ENCODE peak calls at places on chromosomes 2 and 18, in six cellular contexts. E is fibroblast of the aortic adventitia, D is tibial artery, X is stomach, G is fibroblast of lung, S is AG04449. Y is an unnamed sample.

GRCh38 chr2:113012436-113013335 is 7.4 kb downstream of the IL36A start:
- DNase-seq in X (no peak), S (no peak), E (peak), D (no peak), G (peak), Y (peak)

GRCh38 chr2:182186132-182186735 is 200.6 kb downstream of the PPP1R1C start:
- DNase-seq in D (no peak), G (peak), E (peak), X (no peak), S (no peak), Y (peak)

GRCh38 chr18:54303408-54303807 is 34.1 kb downstream of the POLI start:
- DNase-seq in G (no peak), E (no peak), D (no peak), X (no peak), S (no peak), Y (no peak)

GRCh38 chr2:228257379-228257778 is 75.9 kb upstream of the SPHKAP start:
- DNase-seq in E (no peak), G (no peak), S (no peak), X (no peak), D (no peak), Y (no peak)

GRCh38 chr2:240919161-240919781 is 13.1 kb downstream of the CROCC2 start:
- DNase-seq in X (peak), E (no peak), S (no peak), D (peak), G (no peak), Y (no peak)

GRCh38 chr2:74233648-74234047 is 35.2 kb downstream of the MTHFD2 start:
- DNase-seq in D (no peak), X (peak), S (no peak), G (no peak), E (no peak), Y (no peak)

GRCh38 chr2:60470340-60470739 is 83.1 kb downstream of the BCL11A start:
- DNase-seq in S (no peak), E (no peak), D (no peak), X (no peak), G (no peak), Y (no peak)

GRCh38 chr2:60294901-60295590 is 258.4 kb downstream of the BCL11A start:
- DNase-seq in X (no peak), D (no peak), S (no peak), E (no peak), G (no peak), Y (no peak)

GRCh38 chr2:100197643-100198153 is 55.3 kb upstream of the AFF3 start:
- DNase-seq in E (peak), G (peak), D (peak), X (peak), S (peak), Y (peak)

GRCh38 chr2:72415256-72415655 is 267.6 kb upstream of the CYP26B1 start:
- DNase-seq in X (no peak), E (peak), G (peak), D (no peak), S (no peak), Y (no peak)

GRCh38 chr2:100416939-100417744 is at the start of gene CHST10:
- DNase-seq in D (no peak), X (peak), G (peak), S (no peak), E (peak), Y (peak)

GRCh38 chr2:66885775-66886402 is 451.0 kb downstream of the MEIS1 start:
- DNase-seq in E (peak), X (no peak), D (no peak), S (no peak), G (peak), Y (no peak)

GRCh38 chr2:23720705-23721453 is 206.0 kb downstream of the ATAD2B start:
- DNase-seq in G (no peak), S (no peak), D (no peak), E (no peak), X (no peak), Y (no peak)

GRCh38 chr2:206231669-206232286 is 42.7 kb upstream of the ZDBF2 start:
- DNase-seq in G (no peak), S (no peak), E (no peak), D (no peak), X (no peak), Y (no peak)

GRCh38 chr18:22640281-22640842 is 222.6 kb upstream of the CTAGE1 start:
- DNase-seq in X (no peak), D (no peak), E (no peak), S (no peak), G (no peak), Y (no peak)

GRCh38 chr2:45315881-45316280 is 295.2 kb downstream of the SRBD1 start:
- DNase-seq in D (no peak), S (peak), X (no peak), G (peak), E (peak), Y (peak)

GRCh38 chr2:101690547-101691182 is 6.8 kb upstream of the MAP4K4 start:
- DNase-seq in G (no peak), D (no peak), E (no peak), S (no peak), X (no peak), Y (no peak)

GRCh38 chr18:72830109-72830508 is 37.7 kb downstream of the NETO1 start:
- DNase-seq in X (no peak), S (no peak), E (no peak), D (no peak), G (peak), Y (peak)

GRCh38 chr2:56209701-56210100 is 25.9 kb downstream of the CCDC85A start:
- DNase-seq in D (no peak), S (no peak), G (peak), E (no peak), X (no peak), Y (no peak)

GRCh38 chr2:84807063-84807485 is 73.8 kb downstream of the TRABD2A start:
- DNase-seq in E (peak), X (peak), S (peak), D (peak), G (peak), Y (peak)

GRCh38 chr2:190791347-190791982 is 89.2 kb upstream of the GLS start:
- DNase-seq in E (peak), S (peak), D (peak), X (no peak), G (peak), Y (peak)

DNA sequence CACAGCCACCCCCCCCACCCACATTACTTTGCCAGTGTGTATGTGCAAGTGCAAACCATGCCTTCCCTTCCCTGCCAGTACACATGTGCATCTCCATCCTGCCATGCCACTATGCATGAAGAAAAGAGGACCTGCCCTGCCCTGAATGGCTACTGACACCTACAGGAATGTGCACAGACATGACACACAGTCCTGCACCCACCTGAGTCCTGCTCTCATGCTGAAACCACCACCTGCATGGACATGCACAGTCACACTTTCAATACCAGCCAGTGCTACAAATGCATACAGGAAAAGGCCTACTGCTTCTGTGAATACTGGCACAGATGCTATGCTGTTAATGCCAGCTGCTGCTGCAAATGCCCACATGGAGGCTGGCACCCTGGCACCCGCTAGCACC is 334.4 kb upstream of the DLGAP1 start:
- DNase-seq in S (no peak), E (no peak), D (no peak), G (no peak), X (no peak), Y (no peak)
- TF ChIP-seq CTCF in S (no peak), E (no peak), D (no peak), G (no peak), X (no peak), Y (no peak)

GRCh38 chr18:13376298-13376840 is 157.8 kb downstream of the LDLRAD4 start:
- DNase-seq in S (no peak), E (no peak), G (peak), X (no peak), D (no peak), Y (no peak)
- H3K4me3 ChIP-seq in S (no peak), E (no peak), G (no peak), X (no peak), D (no peak), Y (no peak)

GRCh38 chr2:172783091-172783898 is 47.6 kb downstream of the RAPGEF4 start:
- DNase-seq in X (no peak), G (peak), D (no peak), E (peak), S (peak), Y (peak)
- TF ChIP-seq CTCF in X (no peak), G (no peak), D (no peak), E (peak), S (peak), Y (peak)

GRCh38 chr2:50126077-50126476 is 905.9 kb downstream of the NRXN1 start:
- DNase-seq in G (no peak), D (no peak), S (no peak), X (no peak), E (no peak), Y (no peak)
- H3K4me3 ChIP-seq in G (no peak), D (no peak), S (no peak), X (no peak), E (no peak), Y (no peak)

DNA sequence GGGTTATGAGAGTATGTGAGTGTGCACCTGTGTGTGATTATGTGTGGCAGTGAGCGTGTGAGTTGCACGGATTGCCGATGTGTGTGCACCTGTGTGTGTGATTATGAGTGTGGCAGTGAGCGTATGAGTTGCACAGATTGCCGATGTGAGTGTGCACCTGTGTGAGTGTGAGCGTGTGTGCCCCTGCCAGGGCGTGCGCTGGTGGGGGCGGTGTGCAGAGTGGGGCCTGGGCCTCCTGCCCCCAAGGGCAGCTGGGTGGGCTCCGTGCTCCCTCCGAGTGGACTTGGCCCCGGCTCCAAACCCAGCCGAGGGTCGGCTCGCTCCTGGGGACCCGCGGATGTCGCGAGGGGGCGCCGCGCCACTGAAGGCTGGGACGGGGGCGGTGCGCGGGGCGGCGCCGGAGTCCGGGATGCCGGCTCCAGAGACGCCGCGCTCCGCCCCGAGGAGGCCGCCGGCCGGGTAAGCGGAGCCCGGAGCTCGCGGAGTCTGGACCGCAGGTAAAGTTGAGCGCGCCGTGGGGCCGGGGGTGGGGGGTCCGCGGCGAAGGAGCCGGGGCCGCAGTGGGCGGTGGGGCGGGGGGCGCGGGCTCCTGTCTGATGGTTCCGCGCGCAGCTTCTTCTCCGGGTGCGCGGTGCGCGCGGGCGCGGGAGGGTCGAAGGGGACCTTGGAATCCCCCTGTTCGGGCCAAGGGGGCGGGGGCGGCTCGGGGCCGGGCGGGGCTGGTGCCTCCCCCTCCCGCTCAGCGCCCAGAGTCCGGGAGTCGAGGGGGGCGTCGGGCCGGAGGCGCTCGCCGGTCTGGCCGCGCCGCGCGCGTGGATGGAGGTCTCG is at the start of gene KCNG2:
- DNase-seq in X (no peak), G (peak), E (no peak), D (no peak), S (no peak), Y (peak)
- TF ChIP-seq CTCF in X (no peak), G (no peak), E (no peak), D (no peak), S (no peak), Y (no peak)

GRCh38 chr18:21363411-21363810 is 121.4 kb downstream of the GREB1L start:
- DNase-seq in D (no peak), X (no peak), E (no peak), G (no peak), S (no peak), Y (no peak)

GRCh38 chr18:21361297-21361880 is 119.4 kb downstream of the GREB1L start:
- DNase-seq in G (no peak), X (no peak), S (no peak), D (no peak), E (no peak), Y (no peak)

GRCh38 chr18:21366896-21367295 is 124.9 kb downstream of the GREB1L start:
- DNase-seq in G (no peak), X (no peak), E (no peak), S (no peak), D (no peak), Y (no peak)

GRCh38 chr18:21362921-21363320 is 120.9 kb downstream of the GREB1L start:
- DNase-seq in E (no peak), S (no peak), X (no peak), G (peak), D (no peak), Y (no peak)

GRCh38 chr18:21364471-21364870 is 122.4 kb downstream of the GREB1L start:
- DNase-seq in X (no peak), E (no peak), G (no peak), S (no peak), D (no peak), Y (no peak)
- H3K4me3 ChIP-seq in X (no peak), E (no peak), G (no peak), S (no peak), D (no peak), Y (no peak)

DNA sequence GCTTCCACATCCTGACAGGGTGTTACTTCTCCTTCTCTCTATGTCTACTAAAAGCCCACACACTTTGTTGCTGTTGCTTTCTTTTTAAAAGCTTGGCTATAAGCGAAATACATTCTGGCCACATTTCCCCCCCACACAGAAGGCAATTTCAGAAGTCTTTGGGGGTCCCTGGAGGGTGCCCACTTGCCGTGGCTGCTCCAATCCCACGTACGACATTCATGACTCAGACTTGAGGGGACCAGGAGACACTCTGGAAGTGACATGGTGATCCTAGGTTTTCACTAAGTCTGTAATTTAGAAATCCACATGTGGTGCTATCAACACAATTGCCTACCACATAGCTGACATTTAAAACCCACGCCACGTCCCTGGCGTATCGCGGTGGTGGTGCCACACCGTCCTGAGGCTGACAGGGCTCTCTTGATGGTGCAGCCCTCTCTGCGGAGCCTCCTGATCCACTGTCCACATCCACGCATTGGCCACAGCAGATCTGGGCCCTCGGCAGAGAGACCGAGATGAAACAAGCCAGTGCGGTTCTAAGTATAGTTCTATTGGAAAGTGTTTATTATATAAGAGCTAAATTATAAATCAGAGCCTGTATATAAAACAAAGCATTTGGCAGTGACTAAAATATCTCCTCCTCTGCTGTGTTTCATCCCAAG is 42.4 kb downstream of the CYP27C1 start:
- DNase-seq in S (no peak), G (no peak), X (peak), D (no peak), E (no peak), Y (no peak)
- TF ChIP-seq CTCF in S (no peak), G (no peak), X (no peak), D (no peak), E (no peak), Y (no peak)

GRCh38 chr2:231361701-231362588 is 33.6 kb upstream of the B3GNT7 start:
- DNase-seq in G (no peak), X (no peak), E (no peak), S (no peak), D (no peak), Y (no peak)
- H3K4me3 ChIP-seq in G (no peak), X (no peak), E (no peak), S (no peak), D (no peak), Y (no peak)

DNA sequence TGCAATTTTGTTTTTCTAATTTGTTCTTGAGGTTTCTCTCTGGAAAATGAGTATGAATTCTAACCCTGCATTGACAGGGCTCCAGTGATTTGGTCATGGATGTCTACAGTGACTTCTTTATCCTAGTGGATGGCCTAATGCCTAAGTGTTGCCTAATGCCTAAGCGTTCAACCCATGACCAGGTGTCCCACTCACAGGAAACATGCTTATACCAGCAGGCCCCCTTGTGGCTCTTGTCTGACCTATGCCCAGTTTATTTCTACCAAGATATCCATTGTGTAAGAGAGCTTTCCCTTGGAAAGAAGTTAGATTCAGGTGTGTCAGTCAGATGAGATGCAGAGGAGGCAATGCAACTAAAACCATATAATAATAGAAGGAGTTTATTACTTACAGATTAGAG is 77.8 kb upstream of the HNMT start:
- DNase-seq in G (no peak), X (no peak), S (no peak), E (no peak), D (no peak), Y (no peak)
- TF ChIP-seq CTCF in G (no peak), X (no peak), S (no peak), E (no peak), D (no peak), Y (no peak)